ENCODE peak calls at places on chromosomes 13 and 19, in six cellular contexts. One of them, this sample, is unnamed.

GRCh38 chr19:49837009-49837310 is 14.0 kb upstream of the PTOV1 start:
- DNase-seq in pancreas: no peak
- DNase-seq in astrocyte of the spinal cord: peak
- DNase-seq in IMR-90: no peak
- DNase-seq in omental fat pad: no peak
- DNase-seq in upper lobe of right lung: no peak
- DNase-seq in this sample: no peak

GRCh38 chr13:93345061-93345460 is 118.5 kb downstream of the GPC6 start:
- DNase-seq in upper lobe of right lung: no peak
- DNase-seq in astrocyte of the spinal cord: no peak
- DNase-seq in pancreas: no peak
- DNase-seq in IMR-90: no peak
- DNase-seq in omental fat pad: no peak
- DNase-seq in this sample: no peak

GRCh38 chr19:29479941-29480340 is 45.9 kb upstream of the VSTM2B start:
- DNase-seq in pancreas: no peak
- DNase-seq in IMR-90: no peak
- DNase-seq in upper lobe of right lung: no peak
- DNase-seq in astrocyte of the spinal cord: no peak
- DNase-seq in omental fat pad: no peak
- DNase-seq in this sample: no peak

GRCh38 chr19:37484406-37485115 is 15.4 kb downstream of the ZNF570 start:
- DNase-seq in upper lobe of right lung: no peak
- DNase-seq in IMR-90: no peak
- DNase-seq in omental fat pad: no peak
- DNase-seq in astrocyte of the spinal cord: peak
- DNase-seq in pancreas: no peak
- DNase-seq in this sample: no peak

GRCh38 chr13:46165485-46166220 is 16.3 kb downstream of the LCP1 start:
- DNase-seq in astrocyte of the spinal cord: peak
- DNase-seq in upper lobe of right lung: no peak
- DNase-seq in IMR-90: no peak
- DNase-seq in omental fat pad: no peak
- DNase-seq in pancreas: no peak
- DNase-seq in this sample: no peak

GRCh38 chr13:47594833-47595232 is 406.2 kb downstream of the SUCLA2 start:
- DNase-seq in IMR-90: peak
- DNase-seq in upper lobe of right lung: no peak
- DNase-seq in omental fat pad: no peak
- DNase-seq in pancreas: no peak
- DNase-seq in astrocyte of the spinal cord: no peak
- DNase-seq in this sample: no peak

GRCh38 chr19:14492756-14493337 is 3.1 kb downstream of the GIPC1 start:
- DNase-seq in IMR-90: no peak
- DNase-seq in omental fat pad: no peak
- DNase-seq in astrocyte of the spinal cord: no peak
- DNase-seq in pancreas: no peak
- DNase-seq in upper lobe of right lung: no peak
- DNase-seq in this sample: no peak

GRCh38 chr19:14116918-14117578 is 514 bp downstream of the PRKACA start:
- DNase-seq in astrocyte of the spinal cord: no peak
- DNase-seq in IMR-90: no peak
- DNase-seq in omental fat pad: no peak
- DNase-seq in pancreas: peak
- DNase-seq in upper lobe of right lung: peak
- DNase-seq in this sample: no peak

GRCh38 chr19:58450836-58451357 is 525 bp upstream of the ZNF324B start:
- DNase-seq in pancreas: no peak
- DNase-seq in IMR-90: no peak
- DNase-seq in upper lobe of right lung: no peak
- DNase-seq in omental fat pad: no peak
- DNase-seq in astrocyte of the spinal cord: no peak
- DNase-seq in this sample: peak

GRCh38 chr13:80345771-80346510 is 5.0 kb upstream of the SPRY2 start:
- DNase-seq in astrocyte of the spinal cord: no peak
- DNase-seq in omental fat pad: no peak
- DNase-seq in upper lobe of right lung: no peak
- DNase-seq in pancreas: no peak
- DNase-seq in IMR-90: no peak
- DNase-seq in this sample: no peak

GRCh38 chr19:45798995-45799517 is 6.4 kb upstream of the DMWD start:
- DNase-seq in astrocyte of the spinal cord: peak
- DNase-seq in upper lobe of right lung: no peak
- DNase-seq in omental fat pad: peak
- DNase-seq in IMR-90: peak
- DNase-seq in pancreas: peak
- DNase-seq in this sample: peak

GRCh38 chr19:48770223-48770622 is 14.9 kb downstream of the FGF21 start:
- DNase-seq in pancreas: no peak
- DNase-seq in IMR-90: no peak
- DNase-seq in omental fat pad: no peak
- DNase-seq in upper lobe of right lung: no peak
- DNase-seq in astrocyte of the spinal cord: no peak
- DNase-seq in this sample: no peak

GRCh38 chr13:100210966-100211710 is 122.2 kb downstream of the PCCA start:
- DNase-seq in pancreas: no peak
- DNase-seq in upper lobe of right lung: no peak
- DNase-seq in omental fat pad: no peak
- DNase-seq in astrocyte of the spinal cord: peak
- DNase-seq in IMR-90: peak
- DNase-seq in this sample: no peak

GRCh38 chr13:92805766-92806165 is 420.8 kb upstream of the GPC6 start:
- DNase-seq in astrocyte of the spinal cord: no peak
- DNase-seq in pancreas: no peak
- DNase-seq in omental fat pad: no peak
- DNase-seq in IMR-90: no peak
- DNase-seq in upper lobe of right lung: no peak
- DNase-seq in this sample: no peak

GRCh38 chr19:12779162-12779993 is 4.0 kb upstream of the HOOK2 start:
- DNase-seq in astrocyte of the spinal cord: peak
- DNase-seq in pancreas: peak
- DNase-seq in IMR-90: peak
- DNase-seq in upper lobe of right lung: no peak
- DNase-seq in omental fat pad: no peak
- DNase-seq in this sample: peak
- TF ChIP-seq CTCF in astrocyte of the spinal cord: no peak
- TF ChIP-seq CTCF in pancreas: no peak
- TF ChIP-seq CTCF in IMR-90: no peak
- TF ChIP-seq CTCF in upper lobe of right lung: no peak
- TF ChIP-seq CTCF in omental fat pad: no peak
- TF ChIP-seq CTCF in this sample: no peak

DNA sequence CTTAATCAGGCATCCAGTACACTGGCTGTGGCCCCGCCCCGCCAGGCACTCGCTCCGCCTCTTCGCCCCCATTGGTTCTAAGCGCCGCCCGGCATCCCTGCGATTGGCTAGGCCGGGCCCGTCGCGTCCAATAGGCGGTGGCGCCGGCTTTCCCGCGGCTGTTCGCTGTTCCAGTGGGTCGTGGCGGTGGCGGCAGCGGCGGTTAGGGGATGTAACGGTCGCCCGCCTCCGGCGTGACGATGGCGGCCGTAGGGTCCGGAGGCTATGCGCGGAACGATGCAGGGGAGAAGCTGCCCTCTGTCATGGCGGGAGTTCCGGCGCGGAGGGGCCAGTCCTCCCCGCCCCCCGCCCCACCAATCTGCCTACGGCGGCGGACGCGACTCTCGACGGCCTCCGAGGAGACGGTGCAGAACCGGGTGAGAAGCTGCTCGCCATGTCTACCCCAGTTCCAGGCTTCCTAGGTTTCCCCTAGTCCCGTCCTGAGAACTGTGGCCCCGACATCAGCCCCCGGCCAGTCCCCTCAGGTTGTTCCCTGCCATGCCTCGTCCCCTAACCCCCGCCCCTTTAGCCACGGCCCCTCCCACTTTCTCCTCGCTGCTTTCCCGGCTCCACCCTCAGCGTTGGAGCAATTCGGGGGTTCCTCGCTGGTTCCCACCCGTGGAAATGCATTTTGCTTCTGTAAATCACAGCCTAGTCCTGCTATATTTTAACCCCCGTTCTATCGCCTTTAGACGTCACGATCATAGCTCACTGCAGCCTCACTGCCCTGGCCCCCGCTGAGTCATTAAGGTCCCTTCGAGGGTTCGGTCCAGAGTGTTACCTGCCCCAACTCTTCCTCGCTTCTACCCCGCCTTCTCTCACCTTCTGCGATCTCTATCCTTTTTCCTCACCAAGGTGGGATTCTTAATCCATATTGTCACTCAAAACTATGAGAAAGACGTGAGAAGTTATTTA is at the start of gene WDR62:
- DNase-seq in IMR-90: no peak
- DNase-seq in omental fat pad: peak
- DNase-seq in astrocyte of the spinal cord: peak
- DNase-seq in upper lobe of right lung: peak
- DNase-seq in pancreas: peak
- DNase-seq in this sample: peak
- TF ChIP-seq CTCF in IMR-90: no peak
- TF ChIP-seq CTCF in omental fat pad: no peak
- TF ChIP-seq CTCF in astrocyte of the spinal cord: no peak
- TF ChIP-seq CTCF in upper lobe of right lung: no peak
- TF ChIP-seq CTCF in pancreas: no peak
- TF ChIP-seq CTCF in this sample: no peak

GRCh38 chr13:21556051-21556450 is 47.9 kb downstream of the MICU2 start:
- DNase-seq in IMR-90: no peak
- DNase-seq in upper lobe of right lung: no peak
- DNase-seq in omental fat pad: no peak
- DNase-seq in astrocyte of the spinal cord: no peak
- DNase-seq in pancreas: no peak
- DNase-seq in this sample: no peak

DNA sequence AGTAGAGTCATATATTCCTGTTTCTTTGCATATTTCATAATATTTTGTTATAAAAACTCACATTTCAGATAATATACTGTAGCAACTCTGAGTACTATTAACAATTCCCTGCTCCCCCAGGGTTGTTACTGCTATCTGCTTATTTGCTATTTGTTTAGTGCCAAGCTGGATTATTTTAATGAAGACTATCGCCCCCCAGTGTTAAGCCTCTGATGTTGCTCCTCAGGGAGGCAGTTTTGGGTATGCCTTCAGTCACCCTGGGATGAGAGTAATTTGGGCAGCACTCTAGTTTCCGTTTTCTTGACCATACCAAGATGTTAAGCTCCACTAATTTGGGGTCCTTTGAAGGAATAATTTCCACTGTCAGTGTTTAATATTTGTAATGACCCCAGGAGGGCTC is 46.0 kb downstream of the MICU2 start:
- DNase-seq in upper lobe of right lung: no peak
- DNase-seq in astrocyte of the spinal cord: no peak
- DNase-seq in IMR-90: no peak
- DNase-seq in pancreas: no peak
- DNase-seq in omental fat pad: no peak
- DNase-seq in this sample: no peak
- TF ChIP-seq CTCF in upper lobe of right lung: peak
- TF ChIP-seq CTCF in astrocyte of the spinal cord: peak
- TF ChIP-seq CTCF in IMR-90: peak
- TF ChIP-seq CTCF in pancreas: no peak
- TF ChIP-seq CTCF in omental fat pad: no peak
- TF ChIP-seq CTCF in this sample: no peak

GRCh38 chr13:28100149-28101121 is at the start of gene FLT3:
- DNase-seq in IMR-90: peak
- DNase-seq in pancreas: peak
- DNase-seq in upper lobe of right lung: peak
- DNase-seq in omental fat pad: no peak
- DNase-seq in astrocyte of the spinal cord: peak
- DNase-seq in this sample: peak
- TF ChIP-seq CTCF in IMR-90: no peak
- TF ChIP-seq CTCF in pancreas: no peak
- TF ChIP-seq CTCF in upper lobe of right lung: no peak
- TF ChIP-seq CTCF in omental fat pad: no peak
- TF ChIP-seq CTCF in astrocyte of the spinal cord: no peak
- TF ChIP-seq CTCF in this sample: no peak

GRCh38 chr19:55474269-55475265 is 1.9 kb upstream of the ZNF628 start:
- DNase-seq in pancreas: no peak
- DNase-seq in omental fat pad: no peak
- DNase-seq in upper lobe of right lung: no peak
- DNase-seq in astrocyte of the spinal cord: peak
- DNase-seq in IMR-90: no peak
- DNase-seq in this sample: no peak
- TF ChIP-seq CTCF in pancreas: no peak
- TF ChIP-seq CTCF in omental fat pad: no peak
- TF ChIP-seq CTCF in upper lobe of right lung: no peak
- TF ChIP-seq CTCF in astrocyte of the spinal cord: no peak
- TF ChIP-seq CTCF in IMR-90: no peak
- TF ChIP-seq CTCF in this sample: no peak

DNA sequence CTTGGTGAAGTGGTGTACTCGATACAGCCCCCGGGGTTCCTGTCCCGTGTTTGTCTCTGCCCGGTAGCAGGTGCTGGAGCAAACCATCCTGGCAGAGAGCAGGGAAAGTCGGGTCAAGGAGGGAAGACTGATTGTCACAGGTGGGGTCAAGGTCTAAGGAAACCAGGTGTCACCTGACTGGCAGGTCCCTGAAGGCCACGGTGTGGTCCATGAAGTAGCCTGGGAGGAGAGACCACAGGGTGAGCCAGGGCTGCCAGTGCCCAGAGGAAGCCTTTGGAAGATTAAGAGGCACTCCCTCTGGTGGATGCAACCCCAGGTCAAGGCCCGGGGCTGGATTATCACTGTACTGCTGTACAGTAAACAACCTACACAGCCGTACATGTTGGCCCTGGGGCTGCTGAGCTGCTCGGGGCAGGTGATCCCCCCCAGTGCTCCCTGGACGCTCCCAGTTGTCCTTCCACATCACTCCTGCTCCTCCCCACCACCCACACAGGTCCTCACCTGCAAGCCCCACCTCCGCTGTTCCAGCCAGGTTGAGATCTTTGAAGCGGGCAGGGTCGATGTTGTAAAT is 6.0 kb upstream of the CCER2 start:
- DNase-seq in IMR-90: no peak
- DNase-seq in upper lobe of right lung: no peak
- DNase-seq in omental fat pad: no peak
- DNase-seq in pancreas: no peak
- DNase-seq in astrocyte of the spinal cord: no peak
- DNase-seq in this sample: no peak
- TF ChIP-seq CTCF in IMR-90: no peak
- TF ChIP-seq CTCF in upper lobe of right lung: no peak
- TF ChIP-seq CTCF in omental fat pad: no peak
- TF ChIP-seq CTCF in pancreas: no peak
- TF ChIP-seq CTCF in astrocyte of the spinal cord: peak
- TF ChIP-seq CTCF in this sample: no peak

DNA sequence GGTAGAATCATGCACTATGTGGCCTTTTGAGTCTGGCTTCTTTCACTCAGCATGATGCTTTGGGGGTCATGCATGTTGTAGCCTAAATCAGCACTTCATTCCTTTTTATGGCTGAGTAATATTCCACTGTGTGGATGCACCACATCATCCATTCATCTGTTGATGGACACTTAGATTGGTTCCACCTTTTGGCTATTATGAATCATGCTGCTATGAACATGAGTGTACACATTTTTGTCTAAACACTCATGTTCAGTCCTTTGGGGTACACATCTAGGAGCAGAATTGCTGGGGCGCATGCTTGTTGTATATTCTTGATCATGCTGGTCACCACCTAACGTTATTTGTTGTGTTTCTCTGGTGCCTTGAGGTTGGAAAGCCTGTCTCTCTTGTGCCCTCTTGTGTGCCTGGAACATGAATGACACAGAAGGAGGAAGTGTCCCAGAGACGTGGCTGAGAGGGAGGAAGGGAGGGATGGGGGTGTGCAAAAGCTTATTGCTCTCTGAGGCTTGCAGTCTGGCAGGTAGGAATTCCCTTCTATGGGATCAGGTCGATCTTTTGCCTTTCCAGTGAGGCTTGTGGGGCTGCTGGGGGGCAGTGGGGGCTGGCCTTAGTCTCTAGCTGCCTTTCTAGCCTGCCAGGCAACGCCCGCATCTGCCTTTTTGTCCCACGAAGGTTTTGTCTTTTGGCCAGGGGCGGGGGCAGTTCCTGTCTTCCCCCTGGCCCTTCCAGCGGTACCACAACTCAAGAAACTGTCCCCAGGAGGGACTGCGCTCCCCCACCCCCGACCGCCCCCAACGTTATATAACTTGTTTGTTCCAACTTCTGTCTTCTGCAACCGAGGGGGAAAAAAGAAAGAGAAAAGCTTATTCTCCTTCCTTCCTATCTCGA is 7.6 kb downstream of the KLHL26 start:
- DNase-seq in upper lobe of right lung: no peak
- DNase-seq in omental fat pad: no peak
- DNase-seq in IMR-90: no peak
- DNase-seq in astrocyte of the spinal cord: no peak
- DNase-seq in pancreas: no peak
- DNase-seq in this sample: no peak
- TF ChIP-seq CTCF in upper lobe of right lung: peak
- TF ChIP-seq CTCF in omental fat pad: no peak
- TF ChIP-seq CTCF in IMR-90: no peak
- TF ChIP-seq CTCF in astrocyte of the spinal cord: no peak
- TF ChIP-seq CTCF in pancreas: no peak
- TF ChIP-seq CTCF in this sample: no peak